ENCODE peak calls at places on chromosomes 6 and 20, in four cellular contexts. L is RWPE1, J is GM10248, M is Right ventricle myocardium superior. V is an unnamed sample.

GRCh38 chr20:8078528-8078914 is 53.5 kb upstream of the PLCB1 start:
- DNase-seq in J (no peak), L (no peak), M (no peak), V (peak)

GRCh38 chr20:10927936-10928860 is 254.4 kb upstream of the JAG1 start:
- DNase-seq in J (no peak), M (no peak), L (no peak), V (peak)

GRCh38 chr6:64988148-64988547 is 718.9 kb downstream of the EYS start:
- DNase-seq in J (no peak), M (no peak), L (no peak), V (no peak)

GRCh38 chr6:111748247-111748647 is 125.0 kb downstream of the FYN start:
- DNase-seq in J (no peak), L (no peak), M (no peak), V (peak)

GRCh38 chr20:32906200-32906599 is 47.5 kb downstream of the EFCAB8 start:
- DNase-seq in M (no peak), J (no peak), L (no peak), V (no peak)

GRCh38 chr6:168132531-168133184 is 53.6 kb upstream of the FRMD1 start:
- DNase-seq in J (no peak), M (peak), L (peak), V (peak)

GRCh38 chr20:18523066-18523465 is 15.3 kb downstream of the SEC23B start:
- DNase-seq in J (no peak), L (no peak), M (no peak), V (no peak)

GRCh38 chr6:88840806-88841539 is 122.4 kb downstream of the RNGTT start:
- DNase-seq in J (no peak), L (no peak), M (no peak), V (no peak)

GRCh38 chr6:105601541-105602174 is 198.8 kb upstream of the PREP start:
- DNase-seq in J (peak), M (peak), L (peak), V (no peak)

GRCh38 chr20:57468523-57469417 is 56.2 kb downstream of the CTCFL start:
- DNase-seq in L (no peak), M (no peak), J (no peak), V (no peak)

GRCh38 chr6:69783124-69783523 is 13.7 kb downstream of the LMBRD1 start:
- DNase-seq in J (no peak), M (no peak), L (no peak), V (no peak)

GRCh38 chr20:8155848-8156602 is 24.0 kb downstream of the PLCB1 start:
- DNase-seq in J (no peak), M (no peak), L (no peak), V (peak)

GRCh38 chr20:3669710-3670367 is 6.6 kb upstream of the GFRA4 start:
- DNase-seq in M (no peak), J (no peak), L (no peak), V (no peak)

GRCh38 chr6:162733489-162733888 is 5.7 kb downstream of the PACRG start:
- DNase-seq in J (no peak), L (no peak), M (no peak), V (no peak)

GRCh38 chr20:45649312-45649863 is 18.3 kb upstream of the WFDC9 start:
- DNase-seq in L (no peak), M (no peak), J (no peak), V (no peak)

GRCh38 chr6:12483712-12484111 is 193.6 kb downstream of the EDN1 start:
- DNase-seq in L (peak), M (no peak), J (peak), V (peak)

GRCh38 chr6:31826793-31827285 is 699 bp upstream of the HSPA1B start:
- DNase-seq in M (peak), L (peak), J (no peak), V (no peak)

V was measured in endothelial cell of umbilical vein.